ENCODE peak calls at places on chromosomes 5 and 9, in four cellular contexts. A, C, P and H are unnamed samples.

GRCh38 chr9:108259917-108260675 is 595.7 kb downstream of the ACTL7B start:
- DNase-seq in P (no peak), C (no peak), A (no peak), H (no peak)

GRCh38 chr5:133714161-133714915 is 102.0 kb upstream of the FSTL4 start:
- DNase-seq in C (no peak), P (no peak), A (no peak), H (no peak)

GRCh38 chr9:116181853-116182610 is 28.4 kb downstream of the PAPPA start:
- DNase-seq in P (no peak), A (no peak), C (no peak), H (no peak)

GRCh38 chr5:72587909-72588308 is 80.7 kb upstream of the ZNF366 start:
- DNase-seq in C (no peak), A (no peak), P (no peak), H (no peak)

GRCh38 chr5:12269164-12269563 is 364.9 kb upstream of the CTNND2 start:
- DNase-seq in C (no peak), P (no peak), A (no peak), H (no peak)

GRCh38 chr5:73735032-73735734 is 109.2 kb downstream of the ARHGEF28 start:
- DNase-seq in C (no peak), A (no peak), P (no peak), H (no peak)

GRCh38 chr5:78501411-78502338 is 141.3 kb downstream of the SCAMP1 start:
- DNase-seq in P (no peak), C (no peak), A (no peak), H (no peak)

GRCh38 chr5:140363631-140364471 is 3.9 kb downstream of the SLC4A9 start:
- DNase-seq in A (no peak), C (no peak), P (no peak), H (no peak)

GRCh38 chr9:18759836-18760235 is 273.2 kb downstream of the SAXO1 start:
- DNase-seq in A (no peak), P (no peak), C (no peak), H (no peak)

GRCh38 chr5:16644301-16644889 is 27.6 kb upstream of the RETREG1 start:
- DNase-seq in P (no peak), C (no peak), A (no peak), H (no peak)

GRCh38 chr9:84807870-84808385 is 138.4 kb downstream of the NTRK2 start:
- DNase-seq in A (no peak), P (no peak), C (no peak), H (no peak)

GRCh38 chr9:10876333-10876732 is 263.5 kb upstream of the PTPRD start:
- DNase-seq in C (no peak), P (no peak), A (no peak), H (no peak)

GRCh38 chr5:169003721-169004481 is 297.0 kb downstream of the SLIT3 start:
- DNase-seq in C (no peak), A (peak; percentile 30), P (no peak), H (peak; percentile 27)

GRCh38 chr5:141825836-141826560 is 52.2 kb downstream of the PCDH1 start:
- DNase-seq in P (no peak), A (no peak), C (no peak), H (no peak)

GRCh38 chr5:66891184-66891925 is 295.2 kb downstream of the MAST4 start:
- DNase-seq in C (no peak), P (no peak), A (no peak), H (no peak)

DNA sequence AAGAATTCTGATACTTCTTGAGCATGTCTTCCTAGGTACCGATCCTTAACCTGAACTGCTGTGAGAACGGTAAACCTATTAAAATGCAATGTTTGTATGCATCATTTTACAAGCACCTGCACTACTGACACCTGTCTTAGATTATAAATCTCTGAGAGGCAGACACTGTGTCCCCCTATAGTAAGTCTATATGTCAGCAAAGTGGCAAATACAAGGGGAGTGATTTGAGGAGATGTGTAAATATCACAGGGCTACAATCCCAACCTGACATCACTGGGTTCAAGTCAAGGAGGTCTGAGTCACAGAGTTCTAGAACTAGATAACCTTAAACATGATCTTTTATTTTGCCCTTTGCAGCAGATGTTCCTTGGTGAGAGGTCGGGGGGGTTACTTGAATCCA is 64.1 kb downstream of the ANKH start:
- DNase-seq in C (no peak), P (no peak), A (no peak), H (no peak)
- TF ChIP-seq CTCF in C (no peak), P (no peak), A (no peak), H (no peak)

GRCh38 chr5:98110791-98111190 is 662.7 kb upstream of the RGMB start:
- DNase-seq in P (no peak), A (no peak), C (no peak), H (no peak)

GRCh38 chr5:98108497-98108896 is 665.0 kb upstream of the RGMB start:
- DNase-seq in P (no peak), C (no peak), A (no peak), H (no peak)

GRCh38 chr5:98110270-98110669 is 663.2 kb upstream of the RGMB start:
- DNase-seq in C (no peak), P (no peak), A (no peak), H (no peak)

GRCh38 chr5:98109561-98110006 is 663.9 kb upstream of the RGMB start:
- DNase-seq in A (no peak), P (no peak), C (no peak), H (no peak)

GRCh38 chr5:98111686-98112085 is 661.8 kb upstream of the RGMB start:
- DNase-seq in A (no peak), C (no peak), P (no peak), H (no peak)
- TF ChIP-seq CTCF in A (no peak), C (no peak), P (no peak), H (no peak)

DNA sequence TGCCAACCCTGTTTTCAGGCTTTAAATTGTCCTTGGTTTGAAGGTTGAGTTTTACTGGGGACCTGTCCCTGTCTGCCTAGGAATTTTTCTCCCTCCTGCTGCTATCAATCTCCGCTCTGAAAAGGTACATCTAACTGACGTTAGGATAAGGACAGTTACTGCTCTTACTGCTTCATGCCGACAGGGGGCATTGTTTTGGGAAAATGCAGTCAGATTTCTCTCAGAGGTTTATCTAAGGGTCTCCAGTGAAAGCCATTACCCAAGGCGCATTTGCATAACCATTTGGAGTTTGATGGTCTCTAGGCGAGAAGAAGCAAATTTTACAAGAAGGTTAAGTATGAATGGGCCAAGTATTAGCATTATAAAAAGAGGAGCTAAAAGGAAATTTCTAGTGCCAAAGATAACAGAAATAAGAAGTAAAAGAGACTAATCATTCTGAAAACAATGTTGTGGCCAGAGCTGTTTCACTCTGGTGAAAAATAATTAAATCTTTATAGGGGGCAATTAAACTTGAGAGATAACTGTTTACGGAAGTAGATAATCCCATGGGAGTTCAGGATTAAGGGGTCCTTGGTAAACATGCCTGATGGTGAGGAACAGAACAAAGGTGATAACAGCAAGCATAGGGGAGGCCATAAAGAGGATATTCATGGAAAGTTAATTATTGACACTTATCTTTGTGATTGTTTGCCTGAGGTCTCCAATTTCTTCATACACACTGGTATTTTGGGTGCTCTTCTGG is 605.0 kb downstream of the MTRR start:
- DNase-seq in P (no peak), A (no peak), C (no peak), H (no peak)
- TF ChIP-seq CTCF in P (no peak), A (no peak), C (peak; percentile 44), H (peak; percentile 18)

GRCh38 chr5:34740306-34740891 is 84.3 kb downstream of the RAI14 start:
- DNase-seq in A (no peak), P (no peak), C (no peak), H (no peak)

GRCh38 chr5:34738381-34738780 is 82.3 kb downstream of the RAI14 start:
- DNase-seq in P (no peak), A (no peak), C (no peak), H (no peak)

GRCh38 chr5:34743878-34744277 is 87.8 kb downstream of the RAI14 start:
- DNase-seq in P (no peak), A (no peak), C (no peak), H (no peak)

GRCh38 chr5:34736445-34737119 is 80.5 kb downstream of the RAI14 start:
- DNase-seq in C (no peak), P (peak; percentile 34), A (no peak), H (no peak)

GRCh38 chr5:34742112-34742511 is 86.0 kb downstream of the RAI14 start:
- DNase-seq in P (no peak), C (no peak), A (no peak), H (no peak)
- TF ChIP-seq CTCF in P (no peak), C (no peak), A (no peak), H (no peak)

GRCh38 chr5:109833946-109834345 is 144.2 kb downstream of the MAN2A1 start:
- DNase-seq in C (no peak), P (no peak), A (no peak), H (no peak)

GRCh38 chr5:109837226-109837861 is 147.6 kb downstream of the MAN2A1 start:
- DNase-seq in P (no peak), C (no peak), A (peak; percentile 23), H (no peak)

GRCh38 chr5:109838157-109838556 is 148.4 kb downstream of the MAN2A1 start:
- DNase-seq in A (no peak), C (no peak), P (no peak), H (no peak)

GRCh38 chr5:109830955-109831502 is 141.3 kb downstream of the MAN2A1 start:
- DNase-seq in C (no peak), P (no peak), A (no peak), H (no peak)

DNA sequence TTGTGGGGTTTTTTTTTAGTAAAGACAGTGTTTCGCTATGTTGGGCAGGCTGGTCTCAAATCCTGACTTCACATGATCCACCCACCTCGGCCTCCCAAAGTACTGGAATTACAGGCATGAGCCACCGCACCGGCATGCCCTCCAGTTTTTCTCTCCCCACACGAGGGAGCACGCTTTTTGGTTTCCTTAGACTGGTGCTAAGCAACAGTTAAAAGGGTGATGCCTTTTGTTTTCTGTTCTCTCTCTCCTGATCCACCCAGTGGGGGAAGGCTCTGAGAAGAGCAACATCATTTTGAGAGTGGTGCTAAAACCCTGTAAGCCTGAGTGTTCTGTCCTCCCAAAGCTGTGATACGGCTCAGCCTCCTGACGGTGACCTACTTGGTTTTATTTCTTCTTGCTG is 146.6 kb downstream of the MAN2A1 start:
- DNase-seq in C (no peak), P (no peak), A (no peak), H (no peak)
- TF ChIP-seq CTCF in C (no peak), P (no peak), A (no peak), H (no peak)

DNA sequence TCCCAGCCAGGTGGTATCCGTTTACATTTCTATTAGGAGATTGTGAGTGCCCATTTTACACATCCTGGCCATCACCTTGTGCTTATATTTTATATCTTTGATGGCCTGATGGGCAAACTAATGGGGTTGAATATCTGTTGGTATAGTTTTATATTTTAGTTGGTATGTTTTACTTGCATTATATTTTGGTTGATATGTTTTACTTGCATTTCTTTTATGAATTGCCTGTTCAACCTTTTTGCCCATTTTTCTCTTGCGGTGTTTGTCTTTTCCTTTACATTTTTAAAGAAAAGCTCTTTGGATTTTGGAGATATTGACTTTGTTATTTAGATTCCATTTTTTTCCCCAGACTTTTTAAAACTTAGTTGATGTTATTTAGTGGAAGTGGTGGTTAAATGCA is 14.6 kb downstream of the ZNF618 start:
- DNase-seq in C (no peak), A (no peak), P (no peak), H (no peak)
- TF ChIP-seq CTCF in C (no peak), A (no peak), P (no peak), H (no peak)